ENCODE peak calls at places on chromosome 12, in five cellular contexts. One of them, this sample, is unnamed.

GRCh38 chr12:4997939-4998338 is 45.7 kb upstream of the KCNA5 start:
- DNase-seq in HEK293T: no peak
- DNase-seq in stimulated activated CD4-positive, alpha-beta T cell treated with anti-CD3 and anti-CD28 coated beads, Interleukin-1b, Interleukin-23, amount 100 ng/mL, for 48 hours: no peak
- DNase-seq in CD8-positive, alpha-beta T cell: no peak
- DNase-seq in NCI-H1694: no peak
- DNase-seq in this sample: peak

GRCh38 chr12:74598819-74599218 is 61.2 kb downstream of the ATXN7L3B start:
- DNase-seq in HEK293T: no peak
- DNase-seq in stimulated activated CD4-positive, alpha-beta T cell treated with anti-CD3 and anti-CD28 coated beads, Interleukin-1b, Interleukin-23, amount 100 ng/mL, for 48 hours: no peak
- DNase-seq in CD8-positive, alpha-beta T cell: no peak
- DNase-seq in NCI-H1694: no peak
- DNase-seq in this sample: no peak

GRCh38 chr12:80222261-80222660 is 122.9 kb downstream of the OTOGL start:
- DNase-seq in HEK293T: no peak
- DNase-seq in stimulated activated CD4-positive, alpha-beta T cell treated with anti-CD3 and anti-CD28 coated beads, Interleukin-1b, Interleukin-23, amount 100 ng/mL, for 48 hours: no peak
- DNase-seq in CD8-positive, alpha-beta T cell: no peak
- DNase-seq in NCI-H1694: no peak
- DNase-seq in this sample: no peak

GRCh38 chr12:116375278-116375842 is 97.9 kb upstream of the MED13L start:
- DNase-seq in HEK293T: no peak
- DNase-seq in stimulated activated CD4-positive, alpha-beta T cell treated with anti-CD3 and anti-CD28 coated beads, Interleukin-1b, Interleukin-23, amount 100 ng/mL, for 48 hours: no peak
- DNase-seq in CD8-positive, alpha-beta T cell: no peak
- DNase-seq in NCI-H1694: no peak
- DNase-seq in this sample: no peak

GRCh38 chr12:124211753-124212152 is 83.1 kb upstream of the RFLNA start:
- DNase-seq in HEK293T: no peak
- DNase-seq in stimulated activated CD4-positive, alpha-beta T cell treated with anti-CD3 and anti-CD28 coated beads, Interleukin-1b, Interleukin-23, amount 100 ng/mL, for 48 hours: no peak
- DNase-seq in CD8-positive, alpha-beta T cell: no peak
- DNase-seq in NCI-H1694: no peak
- DNase-seq in this sample: no peak

GRCh38 chr12:121232977-121233627 is 23.2 kb downstream of the P2RX4 start:
- DNase-seq in HEK293T: no peak
- DNase-seq in stimulated activated CD4-positive, alpha-beta T cell treated with anti-CD3 and anti-CD28 coated beads, Interleukin-1b, Interleukin-23, amount 100 ng/mL, for 48 hours: no peak
- DNase-seq in CD8-positive, alpha-beta T cell: no peak
- DNase-seq in NCI-H1694: no peak
- DNase-seq in this sample: no peak

GRCh38 chr12:100247765-100248164 is 19.1 kb downstream of the DEPDC4 start:
- DNase-seq in HEK293T: no peak
- DNase-seq in stimulated activated CD4-positive, alpha-beta T cell treated with anti-CD3 and anti-CD28 coated beads, Interleukin-1b, Interleukin-23, amount 100 ng/mL, for 48 hours: no peak
- DNase-seq in CD8-positive, alpha-beta T cell: no peak
- DNase-seq in NCI-H1694: no peak
- DNase-seq in this sample: no peak

GRCh38 chr12:124326899-124327298 is 32.0 kb downstream of the RFLNA start:
- DNase-seq in HEK293T: no peak
- DNase-seq in stimulated activated CD4-positive, alpha-beta T cell treated with anti-CD3 and anti-CD28 coated beads, Interleukin-1b, Interleukin-23, amount 100 ng/mL, for 48 hours: no peak
- DNase-seq in CD8-positive, alpha-beta T cell: no peak
- DNase-seq in NCI-H1694: no peak
- DNase-seq in this sample: no peak

GRCh38 chr12:31008961-31009840 is 64.5 kb upstream of the DDX11 start:
- DNase-seq in HEK293T: no peak
- DNase-seq in stimulated activated CD4-positive, alpha-beta T cell treated with anti-CD3 and anti-CD28 coated beads, Interleukin-1b, Interleukin-23, amount 100 ng/mL, for 48 hours: no peak
- DNase-seq in CD8-positive, alpha-beta T cell: no peak
- DNase-seq in NCI-H1694: peak
- DNase-seq in this sample: no peak

GRCh38 chr12:30599631-30600030 is 96.0 kb downstream of the IPO8 start:
- DNase-seq in HEK293T: no peak
- DNase-seq in stimulated activated CD4-positive, alpha-beta T cell treated with anti-CD3 and anti-CD28 coated beads, Interleukin-1b, Interleukin-23, amount 100 ng/mL, for 48 hours: no peak
- DNase-seq in CD8-positive, alpha-beta T cell: no peak
- DNase-seq in NCI-H1694: no peak
- DNase-seq in this sample: no peak

GRCh38 chr12:50507930-50508329 is 3.1 kb downstream of the DIP2B start:
- DNase-seq in HEK293T: no peak
- DNase-seq in stimulated activated CD4-positive, alpha-beta T cell treated with anti-CD3 and anti-CD28 coated beads, Interleukin-1b, Interleukin-23, amount 100 ng/mL, for 48 hours: no peak
- DNase-seq in CD8-positive, alpha-beta T cell: no peak
- DNase-seq in NCI-H1694: no peak
- DNase-seq in this sample: no peak

GRCh38 chr12:2242816-2243215 is 190.0 kb downstream of the CACNA1C start:
- DNase-seq in HEK293T: no peak
- DNase-seq in stimulated activated CD4-positive, alpha-beta T cell treated with anti-CD3 and anti-CD28 coated beads, Interleukin-1b, Interleukin-23, amount 100 ng/mL, for 48 hours: no peak
- DNase-seq in CD8-positive, alpha-beta T cell: no peak
- DNase-seq in NCI-H1694: no peak
- DNase-seq in this sample: no peak

GRCh38 chr12:125633686-125634085 is 568.5 kb downstream of the AACS start:
- DNase-seq in HEK293T: no peak
- DNase-seq in stimulated activated CD4-positive, alpha-beta T cell treated with anti-CD3 and anti-CD28 coated beads, Interleukin-1b, Interleukin-23, amount 100 ng/mL, for 48 hours: no peak
- DNase-seq in CD8-positive, alpha-beta T cell: no peak
- DNase-seq in NCI-H1694: no peak
- DNase-seq in this sample: no peak

GRCh38 chr12:58425481-58426392 is 484.4 kb downstream of the ATP23 start:
- DNase-seq in HEK293T: no peak
- DNase-seq in stimulated activated CD4-positive, alpha-beta T cell treated with anti-CD3 and anti-CD28 coated beads, Interleukin-1b, Interleukin-23, amount 100 ng/mL, for 48 hours: peak
- DNase-seq in CD8-positive, alpha-beta T cell: no peak
- DNase-seq in NCI-H1694: no peak
- DNase-seq in this sample: peak

GRCh38 chr12:5710260-5710878 is 234.7 kb downstream of the ANO2 start:
- DNase-seq in HEK293T: no peak
- DNase-seq in stimulated activated CD4-positive, alpha-beta T cell treated with anti-CD3 and anti-CD28 coated beads, Interleukin-1b, Interleukin-23, amount 100 ng/mL, for 48 hours: no peak
- DNase-seq in CD8-positive, alpha-beta T cell: no peak
- DNase-seq in NCI-H1694: no peak
- DNase-seq in this sample: no peak

GRCh38 chr12:79673334-79673733 is 17.4 kb downstream of the PAWR start:
- DNase-seq in HEK293T: no peak
- DNase-seq in stimulated activated CD4-positive, alpha-beta T cell treated with anti-CD3 and anti-CD28 coated beads, Interleukin-1b, Interleukin-23, amount 100 ng/mL, for 48 hours: no peak
- DNase-seq in CD8-positive, alpha-beta T cell: no peak
- DNase-seq in NCI-H1694: no peak
- DNase-seq in this sample: no peak

This sample was measured in cardiac muscle cell.